ENCODE peak calls at places on chromosomes 16 and 17, in eight cellular contexts. Y is stimulated activated CD4-positive, alpha-beta T cell treated with anti-CD3 and anti-CD28 coated beads, Interleukin-2, amount 100 ng/mL, for 48 hours; O is neural progenitor cell; P is globus pallidus; Z is tibial nerve; J is WTC11; T is Ammon's horn; K is B cell. H is an unnamed sample.

GRCh38 chr17:75182319-75182568 is 515 bp downstream of the SUMO2 start:
- DNase-seq in K (no peak), T (no peak), J (peak; percentile 26), O (no peak), Y (no peak), Z (no peak), P (no peak), H (no peak)

GRCh38 chr16:60682219-60682618 is 1354.0 kb downstream of the CDH8 start:
- DNase-seq in Z (no peak), P (no peak), J (no peak), T (no peak), Y (no peak), O (no peak), K (no peak), H (no peak)

GRCh38 chr17:38603786-38604478 is 1.8 kb downstream of the SRCIN1 start:
- DNase-seq in T (no peak), J (no peak), K (no peak), Z (no peak), O (no peak), P (no peak), Y (no peak), H (no peak)

GRCh38 chr17:7313890-7314718 is 1.1 kb downstream of the GPS2 start:
- DNase-seq in K (no peak), J (no peak), P (no peak), Y (no peak), Z (no peak), T (no peak), O (no peak), H (no peak)

GRCh38 chr17:43434902-43435319 is 36.1 kb downstream of the ARL4D start:
- DNase-seq in T (no peak), K (no peak), P (no peak), J (no peak), Z (no peak), O (no peak), Y (no peak), H (no peak)

GRCh38 chr17:7573324-7574080 is 5.9 kb upstream of the CD68 start:
- DNase-seq in K (peak; percentile 94), Y (peak; percentile 76), P (peak; percentile 92), O (peak; percentile 94), Z (peak; percentile 78), T (peak; percentile 94), J (peak; percentile 85), H (peak; percentile 92)

GRCh38 chr17:30376621-30377452 is 1.9 kb upstream of the CPD start:
- DNase-seq in Y (peak; percentile 37), O (no peak), J (no peak), T (peak; percentile 71), P (peak; percentile 77), K (no peak), Z (peak; percentile 15), H (peak; percentile 27)

GRCh38 chr17:2267354-2267753 is 36.2 kb downstream of the SMG6 start:
- DNase-seq in P (no peak), T (no peak), Z (no peak), Y (no peak), K (no peak), J (no peak), O (no peak), H (no peak)

GRCh38 chr16:234468-235305 is at the start of gene FAM234A:
- DNase-seq in P (peak; percentile 92), Z (peak; percentile 93), J (peak; percentile 95), T (peak; percentile 95), K (peak; percentile 95), Y (peak; percentile 95), O (peak; percentile 99), H (peak; percentile 95)

GRCh38 chr17:61817452-61817851 is 45.9 kb downstream of the BRIP1 start:
- DNase-seq in K (no peak), O (no peak), P (no peak), T (no peak), Z (no peak), Y (no peak), J (no peak), H (no peak)

GRCh38 chr17:55117063-55117611 is 147.6 kb upstream of the HLF start:
- DNase-seq in O (no peak), Y (no peak), T (no peak), K (no peak), Z (no peak), P (no peak), J (no peak), H (no peak)

GRCh38 chr16:54787045-54787444 is 143.6 kb upstream of the IRX5 start:
- DNase-seq in Z (no peak), K (no peak), J (no peak), O (no peak), T (no peak), P (no peak), Y (no peak), H (no peak)

GRCh38 chr17:37234106-37234505 is 141.7 kb upstream of the C17orf78 start:
- DNase-seq in Z (no peak), K (no peak), J (no peak), P (no peak), Y (no peak), O (no peak), T (no peak), H (no peak)

GRCh38 chr17:14311979-14312378 is 11.1 kb downstream of the HS3ST3B1 start:
- DNase-seq in Y (no peak), T (no peak), P (no peak), Z (no peak), O (no peak), J (no peak), K (no peak), H (no peak)

GRCh38 chr17:61486135-61487120 is 34.2 kb downstream of the TBX4 start:
- DNase-seq in O (peak; percentile 44), P (no peak), J (no peak), T (no peak), K (no peak), Z (no peak), Y (no peak), H (no peak)

GRCh38 chr17:78665952-78666920 is 89.0 kb upstream of the DNAH17 start:
- DNase-seq in T (no peak), O (peak; percentile 24), J (no peak), K (no peak), Z (peak; percentile 25), P (peak; percentile 26), Y (peak; percentile 25), H (peak; percentile 23)

GRCh38 chr17:79977161-79977631 is 58.5 kb downstream of the TBC1D16 start:
- DNase-seq in T (no peak), Y (no peak), K (no peak), Z (no peak), J (no peak), O (no peak), P (no peak), H (no peak)

GRCh38 chr16:85971877-85972638 is 73.1 kb downstream of the IRF8 start:
- DNase-seq in P (no peak), T (no peak), Z (no peak), Y (no peak), J (no peak), O (no peak), K (no peak), H (no peak)

GRCh38 chr17:17304521-17304985 is 1.4 kb downstream of the NT5M start:
- DNase-seq in T (no peak), P (no peak), Z (no peak), J (no peak), O (no peak), K (no peak), Y (no peak), H (no peak)

GRCh38 chr16:86249631-86250030 is 260.7 kb upstream of the FOXF1 start:
- DNase-seq in O (no peak), Y (no peak), T (no peak), P (no peak), J (no peak), K (no peak), Z (no peak), H (no peak)

GRCh38 chr17:78147315-78147998 is 1.3 kb downstream of the C17orf99 start:
- DNase-seq in Y (no peak), P (no peak), K (peak; percentile 81), T (no peak), O (no peak), J (no peak), Z (no peak), H (no peak)

GRCh38 chr17:8470447-8471047 is 34.9 kb downstream of the NDEL1 start:
- DNase-seq in T (peak; percentile 64), J (no peak), Z (no peak), K (no peak), O (no peak), Y (no peak), P (peak; percentile 35), H (peak; percentile 18)

H was measured in midbrain.